ENCODE peak calls at places on chromosomes 16 and 17, in nine cellular contexts. B is ascending aorta; A is small intestine; V is HL-60; R is aorta; L is CD8-positive, alpha-beta T cell; O is CD4-positive, alpha-beta T cell; H is PC-9; G is testis. F is an unnamed sample.

GRCh38 chr17:72357764-72358365 is 237.0 kb downstream of the SOX9 start:
- DNase-seq in B (no peak), A (no peak), V (no peak), R (no peak), L (no peak), O (no peak), H (no peak), G (no peak), F (no peak)

GRCh38 chr16:86391987-86392386 is 118.3 kb upstream of the FOXF1 start:
- DNase-seq in B (no peak), A (no peak), V (no peak), R (no peak), L (no peak), O (no peak), H (no peak), G (no peak), F (no peak)

GRCh38 chr17:79273660-79274059 is 199.0 kb downstream of the ENGASE start:
- DNase-seq in B (no peak), A (no peak), V (no peak), R (no peak), L (no peak), O (no peak), H (no peak), G (no peak), F (no peak)

GRCh38 chr17:44898768-44899073 is 524 bp downstream of the EFTUD2 start:
- DNase-seq in B (no peak), A (no peak), V (no peak), R (no peak), L (no peak), O (no peak), H (peak; percentile 56), G (no peak), F (no peak)

GRCh38 chr17:22490399-22490798 is 798.1 kb downstream of the KCNJ18 start:
- DNase-seq in B (no peak), A (no peak), V (no peak), R (no peak), L (no peak), O (no peak), H (no peak), G (no peak), F (no peak)

GRCh38 chr17:69447726-69448125 is 33.2 kb downstream of the MAP2K6 start:
- DNase-seq in B (no peak), A (no peak), V (no peak), R (no peak), L (no peak), O (no peak), H (no peak), G (peak; percentile 51), F (no peak)

GRCh38 chr17:45666046-45666600 is 118.0 kb upstream of the CRHR1 start:
- DNase-seq in B (no peak), A (no peak), V (no peak), R (no peak), L (no peak), O (no peak), H (no peak), G (no peak), F (peak; percentile 44)

GRCh38 chr17:51064061-51064735 is 56.5 kb downstream of the SPAG9 start:
- DNase-seq in B (no peak), A (peak; percentile 32), V (no peak), R (no peak), L (no peak), O (no peak), H (peak; percentile 41), G (no peak), F (no peak)

GRCh38 chr17:75345514-75346167 is 56.4 kb upstream of the SLC25A19 start:
- DNase-seq in B (no peak), A (no peak), V (peak; percentile 43), R (no peak), L (peak; percentile 31), O (peak; percentile 35), H (no peak), G (no peak), F (peak; percentile 35)

DNA sequence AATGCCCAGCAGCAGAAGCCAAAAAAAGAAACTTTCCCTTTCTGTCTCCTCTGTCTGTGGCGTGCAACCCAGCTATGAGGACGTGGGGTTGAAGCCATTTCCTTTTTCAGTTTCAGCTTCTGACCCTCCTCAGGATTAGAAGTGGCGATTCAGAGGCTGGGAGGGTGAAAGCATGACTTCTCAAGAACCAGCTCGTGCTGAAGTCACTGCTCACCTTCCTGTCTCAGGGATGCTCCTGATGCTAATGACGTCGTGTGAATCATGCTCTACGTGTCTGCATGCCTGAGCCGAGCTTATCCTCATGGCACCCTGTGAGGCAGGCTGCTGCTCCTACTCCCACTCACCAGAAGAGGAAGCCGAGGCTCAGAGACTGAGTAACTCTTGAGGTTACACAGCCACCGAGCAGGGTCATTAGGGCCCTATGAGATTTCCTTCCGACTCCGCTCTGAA is 5.7 kb upstream of the LPO start:
- DNase-seq in B (no peak), A (no peak), V (peak; percentile 94), R (no peak), L (no peak), O (no peak), H (no peak), G (peak; percentile 20), F (no peak)
- H3K27me3 ChIP-seq in B (no peaks in the 10 kb centered on the region), A (peaks cover 4% of the 10 kb centered on the region), V (no peaks in the 10 kb centered on the region), R (peaks cover 3% of the 10 kb centered on the region), L (no peaks in the 10 kb centered on the region), O (peaks cover 22% of the 10 kb centered on the region), H (peaks cover 66% of the 10 kb centered on the region), G (no peaks in the 10 kb centered on the region), F (peaks cover 40% of the 10 kb centered on the region)

GRCh38 chr17:3744032-3744431 is 20.3 kb downstream of the HASPIN start:
- DNase-seq in B (no peak), A (no peak), V (no peak), R (no peak), L (no peak), O (no peak), H (peak; percentile 59), G (no peak), F (no peak)
- H3K27me3 ChIP-seq in B (no peaks in the 10 kb centered on the region), A (no peaks in the 10 kb centered on the region), V (no peaks in the 10 kb centered on the region), R (no peaks in the 10 kb centered on the region), L (no peaks in the 10 kb centered on the region), O (no peaks in the 10 kb centered on the region), H (no peaks in the 10 kb centered on the region), G (no peaks in the 10 kb centered on the region), F (no peaks in the 10 kb centered on the region)

GRCh38 chr17:76972046-76972641 is 103.9 kb downstream of the MGAT5B start:
- DNase-seq in B (no peak), A (no peak), V (no peak), R (no peak), L (no peak), O (no peak), H (no peak), G (no peak), F (no peak)

GRCh38 chr17:76968707-76969597 is 100.7 kb downstream of the MGAT5B start:
- DNase-seq in B (no peak), A (peak; percentile 33), V (no peak), R (no peak), L (peak; percentile 23), O (peak; percentile 36), H (peak; percentile 60), G (peak; percentile 56), F (peak; percentile 66)

GRCh38 chr17:76966486-76967181 is 98.4 kb downstream of the MGAT5B start:
- DNase-seq in B (no peak), A (no peak), V (no peak), R (no peak), L (no peak), O (no peak), H (no peak), G (no peak), F (no peak)

GRCh38 chr17:76967762-76968161 is 99.6 kb downstream of the MGAT5B start:
- DNase-seq in B (no peak), A (no peak), V (no peak), R (no peak), L (no peak), O (no peak), H (no peak), G (no peak), F (no peak)

GRCh38 chr17:76969598-76970172 is 101.5 kb downstream of the MGAT5B start:
- DNase-seq in B (no peak), A (no peak), V (no peak), R (no peak), L (no peak), O (no peak), H (peak; percentile 74), G (no peak), F (no peak)
- H3K27me3 ChIP-seq in B (peaks cover 9% of the 10 kb centered on the region), A (peaks cover 13% of the 10 kb centered on the region), V (peaks cover 22% of the 10 kb centered on the region), R (no peaks in the 10 kb centered on the region), L (no peaks in the 10 kb centered on the region), O (no peaks in the 10 kb centered on the region), H (no peaks in the 10 kb centered on the region), G (no peaks in the 10 kb centered on the region), F (peaks cover 2% of the 10 kb centered on the region)

GRCh38 chr17:61409301-61410099 is 9.9 kb downstream of the TBX2 start:
- DNase-seq in B (peak; percentile 83), A (peak; percentile 49), V (no peak), R (peak; percentile 75), L (no peak), O (no peak), H (no peak), G (peak; percentile 75), F (peak; percentile 72)
- H3K27me3 ChIP-seq in B (no peaks in the 10 kb centered on the region), A (peaks cover 32% of the 10 kb centered on the region), V (peaks cover 75% of the 10 kb centered on the region), R (no peaks in the 10 kb centered on the region), L (peaks cover 48% of the 10 kb centered on the region), O (peaks cover 64% of the 10 kb centered on the region), H (no peaks in the 10 kb centered on the region), G (no peaks in the 10 kb centered on the region), F (no peaks in the 10 kb centered on the region)

DNA sequence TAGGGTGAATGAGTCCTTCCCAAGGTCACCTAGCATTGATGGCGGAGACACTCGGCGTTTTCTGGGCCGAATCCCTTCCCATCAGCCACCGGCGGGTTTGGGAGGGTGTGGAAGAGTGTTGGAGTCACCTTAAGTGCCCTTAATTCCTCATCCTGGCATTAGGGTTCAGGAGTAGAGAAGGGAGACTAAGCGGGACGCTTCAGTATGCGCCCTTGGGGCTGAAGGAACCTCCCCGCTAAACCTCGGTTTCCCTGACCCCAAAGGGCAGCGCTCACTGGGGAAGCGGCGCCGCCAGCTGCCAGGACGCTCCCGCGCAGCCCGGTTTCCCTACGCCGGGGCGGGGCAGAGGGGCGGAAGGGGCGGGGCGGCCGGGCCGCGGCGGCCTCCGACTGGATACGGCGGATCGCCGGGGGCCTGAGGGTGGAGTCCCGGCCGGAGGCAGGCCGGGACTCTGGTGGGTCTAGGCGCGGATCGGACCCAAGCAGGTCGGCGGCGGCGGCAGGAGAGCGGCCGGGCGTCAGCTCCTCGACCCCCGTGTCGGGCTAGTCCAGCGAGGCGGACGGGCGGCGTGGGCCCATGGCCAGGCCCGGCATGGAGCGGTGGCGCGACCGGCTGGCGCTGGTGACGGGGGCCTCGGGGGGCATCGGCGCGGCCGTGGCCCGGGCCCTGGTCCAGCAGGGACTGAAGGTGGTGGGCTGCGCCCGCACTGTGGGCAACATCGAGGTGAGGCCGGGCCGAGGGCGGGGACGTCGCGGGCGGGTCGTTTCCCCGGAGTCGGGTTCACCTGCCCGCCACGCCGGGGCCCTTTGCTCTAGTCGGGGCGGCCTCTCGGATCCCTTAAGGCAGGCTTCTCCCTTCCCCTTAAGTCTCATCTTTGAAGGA is at the start of gene DHRS11:
- DNase-seq in B (peak; percentile 89), A (peak; percentile 86), V (peak; percentile 58), R (peak; percentile 87), L (peak; percentile 69), O (peak; percentile 64), H (peak; percentile 53), G (peak; percentile 87), F (peak; percentile 79)
- H3K27me3 ChIP-seq in B (no peaks in the 10 kb centered on the region), A (no peaks in the 10 kb centered on the region), V (no peaks in the 10 kb centered on the region), R (no peaks in the 10 kb centered on the region), L (no peaks in the 10 kb centered on the region), O (no peaks in the 10 kb centered on the region), H (no peaks in the 10 kb centered on the region), G (no peaks in the 10 kb centered on the region), F (no peaks in the 10 kb centered on the region)

F was measured in HAP-1.